ENCODE peak calls at places on chromosome 18, in ten cellular contexts. D is lower lobe of right lung, X is SJSA1, U is endothelial cell of umbilical vein, H is Peyer's patch, J is gastrocnemius medialis, L is HepG2, K is prostate gland, A is K562, B is colonic mucosa. G is an unnamed sample.
A peak's percentile ranks its signal among the peaks of the same experiment; 100 is the strongest.

GRCh38 chr18:44954256-44954655 is 273.6 kb downstream of the SETBP1 start:
- DNase-seq in K (no peak), X (no peak), U (no peak), H (no peak), A (no peak), L (no peak), J (no peak), B (no peak), D (no peak), G (no peak)

GRCh38 chr18:75221902-75222301 is 11.3 kb downstream of the TSHZ1 start:
- DNase-seq in U (peak; percentile 58), D (no peak), J (no peak), B (no peak), K (no peak), X (no peak), A (no peak), L (no peak), H (no peak), G (no peak)

GRCh38 chr18:67771271-67771670 is 254.8 kb upstream of the DSEL start:
- DNase-seq in D (no peak), H (no peak), K (no peak), J (no peak), B (no peak), X (peak; percentile 30), L (no peak), A (no peak), U (peak; percentile 13), G (no peak)

GRCh38 chr18:59141294-59142068 is 1.8 kb downstream of the SEC11C start:
- DNase-seq in K (peak; percentile 17), B (no peak), L (peak; percentile 97), D (no peak), X (no peak), J (no peak), A (no peak), U (no peak), H (no peak), G (no peak)

GRCh38 chr18:69948919-69949537 is 1.4 kb upstream of the CD226 start:
- DNase-seq in L (no peak), D (no peak), U (peak; percentile 9), X (no peak), J (peak; percentile 21), A (no peak), K (no peak), H (peak; percentile 69), B (peak; percentile 32), G (peak; percentile 12)

GRCh38 chr18:79570266-79571201 is 109.1 kb upstream of the CTDP1 start:
- DNase-seq in B (peak; percentile 16), J (no peak), X (peak; percentile 89), U (no peak), H (peak; percentile 34), D (peak; percentile 39), A (no peak), K (no peak), L (no peak), G (peak; percentile 23)

GRCh38 chr18:8287184-8287885 is 321.9 kb upstream of the RAB12 start:
- DNase-seq in K (no peak), J (peak; percentile 37), X (no peak), H (no peak), D (no peak), B (no peak), U (no peak), A (no peak), L (no peak), G (no peak)

GRCh38 chr18:50306944-50307343 is 19.5 kb upstream of the CXXC1 start:
- DNase-seq in L (no peak), U (no peak), J (no peak), H (no peak), X (no peak), K (no peak), B (no peak), A (peak; percentile 12), D (no peak), G (no peak)

GRCh38 chr18:3199942-3200645 is 19.7 kb downstream of the MYOM1 start:
- DNase-seq in J (no peak), A (no peak), X (no peak), L (peak; percentile 56), B (no peak), K (no peak), H (no peak), D (no peak), U (no peak), G (no peak)

GRCh38 chr18:35045808-35046207 is 4.6 kb downstream of the MAPRE2 start:
- DNase-seq in A (peak; percentile 55), X (no peak), D (no peak), K (no peak), H (no peak), J (no peak), U (no peak), B (no peak), L (no peak), G (no peak)

GRCh38 chr18:5430131-5430530 is 113.7 kb downstream of the EPB41L3 start:
- DNase-seq in X (no peak), L (no peak), K (no peak), A (no peak), J (no peak), U (no peak), B (no peak), D (no peak), H (no peak), G (no peak)

GRCh38 chr18:37491526-37491925 is 74.1 kb downstream of the CELF4 start:
- DNase-seq in B (no peak), K (no peak), L (no peak), U (no peak), D (no peak), X (no peak), H (no peak), A (no peak), J (no peak), G (no peak)

GRCh38 chr18:49174478-49174877 is 223.7 kb upstream of the SMAD7 start:
- DNase-seq in X (no peak), L (no peak), D (no peak), B (no peak), A (no peak), K (no peak), U (no peak), H (no peak), J (no peak), G (no peak)

GRCh38 chr18:77054606-77055428 is 77.8 kb downstream of the MBP start:
- DNase-seq in L (peak; percentile 87), A (peak; percentile 32), D (peak; percentile 92), U (peak; percentile 88), J (peak; percentile 85), H (peak; percentile 96), X (peak; percentile 76), B (peak; percentile 71), K (peak; percentile 42), G (peak; percentile 68)
- H3K4me1 ChIP-seq in L (peaks cover 43% of the 10 kb centered on the region), A (no peaks in the 10 kb centered on the region), D (peaks cover 77% of the 10 kb centered on the region), U (peaks cover 22% of the 10 kb centered on the region), J (peaks cover 63% of the 10 kb centered on the region), H (peaks cover 19% of the 10 kb centered on the region), X (peaks cover 28% of the 10 kb centered on the region), B (peaks cover 9% of the 10 kb centered on the region), K (no peaks in the 10 kb centered on the region), G (no peaks in the 10 kb centered on the region)

GRCh38 chr18:62152844-62153243 is 34.0 kb downstream of the PIGN start:
- DNase-seq in L (no peak), A (no peak), D (no peak), H (no peak), B (no peak), X (no peak), K (no peak), J (no peak), U (no peak), G (no peak)

DNA sequence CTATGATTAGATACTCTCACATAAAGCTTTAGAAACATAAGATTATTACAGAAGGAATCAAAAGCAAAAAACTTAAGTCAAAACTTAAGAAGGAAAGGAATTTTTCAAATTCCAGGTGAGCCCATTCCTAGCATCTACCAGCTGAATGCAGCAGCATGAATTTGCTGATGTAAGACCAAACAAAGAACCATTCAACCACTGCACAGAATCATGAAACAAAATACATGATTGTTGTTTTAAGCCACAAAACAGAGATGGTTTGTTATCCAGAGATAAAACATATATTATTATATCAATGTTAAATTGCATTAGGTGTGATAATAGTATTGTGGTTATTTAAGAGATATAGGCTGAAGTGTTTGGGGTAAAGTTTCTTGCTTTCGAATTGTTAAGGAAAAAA is 29.0 kb downstream of the PIGN start:
- DNase-seq in U (no peak), J (no peak), K (no peak), X (no peak), H (no peak), L (no peak), A (no peak), D (no peak), B (no peak), G (no peak)
- H3K4me1 ChIP-seq in U (no peaks in the 10 kb centered on the region), J (no peaks in the 10 kb centered on the region), K (no peaks in the 10 kb centered on the region), X (no peaks in the 10 kb centered on the region), H (no peaks in the 10 kb centered on the region), L (no peaks in the 10 kb centered on the region), A (no peaks in the 10 kb centered on the region), D (no peaks in the 10 kb centered on the region), B (no peaks in the 10 kb centered on the region), G (no peaks in the 10 kb centered on the region)

GRCh38 chr18:22737054-22737453 is 196.1 kb upstream of the RBBP8 start:
- DNase-seq in H (no peak), J (no peak), B (no peak), A (no peak), X (no peak), U (no peak), K (no peak), L (no peak), D (no peak), G (no peak)
- H3K4me1 ChIP-seq in H (no peaks in the 10 kb centered on the region), J (no peaks in the 10 kb centered on the region), B (no peaks in the 10 kb centered on the region), A (no peaks in the 10 kb centered on the region), X (no peaks in the 10 kb centered on the region), U (peaks cover 4% of the 10 kb centered on the region), K (no peaks in the 10 kb centered on the region), L (no peaks in the 10 kb centered on the region), D (no peaks in the 10 kb centered on the region), G (peaks cover 9% of the 10 kb centered on the region)

GRCh38 chr18:13390196-13390595 is 171.6 kb downstream of the LDLRAD4 start:
- DNase-seq in D (no peak), J (no peak), U (no peak), A (no peak), X (no peak), B (no peak), H (no peak), K (no peak), L (no peak), G (no peak)

GRCh38 chr18:13389491-13390131 is 171.1 kb downstream of the LDLRAD4 start:
- DNase-seq in B (no peak), X (no peak), H (no peak), A (no peak), U (no peak), D (no peak), L (no peak), J (no peak), K (no peak), G (no peak)

GRCh38 chr18:13388586-13389490 is 170.3 kb downstream of the LDLRAD4 start:
- DNase-seq in D (no peak), X (no peak), B (no peak), H (no peak), K (no peak), L (no peak), U (no peak), J (no peak), A (no peak), G (no peak)

GRCh38 chr18:13392029-13392750 is 173.6 kb downstream of the LDLRAD4 start:
- DNase-seq in H (no peak), K (no peak), J (no peak), B (no peak), U (no peak), D (no peak), X (no peak), A (no peak), L (no peak), G (no peak)

DNA sequence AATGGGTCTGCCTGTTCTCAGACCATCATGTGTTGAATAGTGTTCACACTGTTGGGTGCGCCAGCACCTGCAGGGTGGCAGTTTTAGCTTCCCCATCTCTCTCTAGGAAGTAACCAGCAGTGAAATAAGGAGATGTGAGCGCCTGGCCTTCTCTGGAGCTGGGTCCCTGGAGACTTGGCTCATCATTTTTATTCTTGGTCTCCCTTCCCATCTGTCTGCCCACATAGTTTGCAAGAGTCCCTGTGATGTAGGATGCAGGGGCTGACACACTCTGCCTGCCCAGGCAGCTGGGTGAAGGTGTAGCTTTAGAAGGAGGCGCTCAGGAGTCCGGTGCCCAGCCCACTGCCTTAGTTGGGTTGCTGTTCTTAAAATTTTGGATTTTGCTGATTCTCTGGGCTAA is 172.2 kb downstream of the LDLRAD4 start:
- DNase-seq in A (no peak), U (no peak), J (no peak), X (no peak), D (no peak), K (no peak), B (no peak), L (no peak), H (no peak), G (no peak)
- H3K4me1 ChIP-seq in A (no peaks in the 10 kb centered on the region), U (no peaks in the 10 kb centered on the region), J (no peaks in the 10 kb centered on the region), X (peaks cover 13% of the 10 kb centered on the region), D (peaks cover 4% of the 10 kb centered on the region), K (no peaks in the 10 kb centered on the region), B (no peaks in the 10 kb centered on the region), L (peaks cover 5% of the 10 kb centered on the region), H (no peaks in the 10 kb centered on the region), G (peaks cover 5% of the 10 kb centered on the region)